ENCODE peak calls at places on chromosomes 6 and 20, in five cellular contexts. One of them, this sample, is unnamed.

GRCh38 chr6:113221850-113222249 is 635.3 kb upstream of the MARCKS start:
- DNase-seq in uterus: no peak
- DNase-seq in cardiac fibroblast: no peak
- DNase-seq in OCI-LY7: no peak
- DNase-seq in fibroblast of lung: no peak
- DNase-seq in this sample: no peak

GRCh38 chr6:116268589-116269293 is 11.0 kb downstream of the TSPYL1 start:
- DNase-seq in uterus: no peak
- DNase-seq in cardiac fibroblast: peak; percentile 86
- DNase-seq in OCI-LY7: peak; percentile 77
- DNase-seq in fibroblast of lung: peak; percentile 90
- DNase-seq in this sample: peak; percentile 42

GRCh38 chr6:122184260-122184934 is 215.1 kb upstream of the HSF2 start:
- DNase-seq in uterus: no peak
- DNase-seq in cardiac fibroblast: peak; percentile 42
- DNase-seq in OCI-LY7: no peak
- DNase-seq in fibroblast of lung: peak; percentile 65
- DNase-seq in this sample: no peak

GRCh38 chr20:33862709-33863403 is 51.7 kb downstream of the CHMP4B start:
- DNase-seq in uterus: peak; percentile 49
- DNase-seq in cardiac fibroblast: peak; percentile 87
- DNase-seq in OCI-LY7: peak; percentile 90
- DNase-seq in fibroblast of lung: peak; percentile 67
- DNase-seq in this sample: no peak

GRCh38 chr20:53917145-53918009 is 153.0 kb downstream of the BCAS1 start:
- DNase-seq in uterus: peak; percentile 56
- DNase-seq in cardiac fibroblast: peak; percentile 92
- DNase-seq in OCI-LY7: no peak
- DNase-seq in fibroblast of lung: peak; percentile 42
- DNase-seq in this sample: no peak

GRCh38 chr6:167786859-167787675 is 39.6 kb upstream of the AFDN start:
- DNase-seq in uterus: no peak
- DNase-seq in cardiac fibroblast: no peak
- DNase-seq in OCI-LY7: no peak
- DNase-seq in fibroblast of lung: no peak
- DNase-seq in this sample: no peak

GRCh38 chr6:82525775-82526515 is 162.3 kb downstream of the TPBG start:
- DNase-seq in uterus: no peak
- DNase-seq in cardiac fibroblast: no peak
- DNase-seq in OCI-LY7: no peak
- DNase-seq in fibroblast of lung: no peak
- DNase-seq in this sample: no peak

GRCh38 chr6:127458190-127458589 is 999 bp downstream of the KIAA0408 start:
- DNase-seq in uterus: no peak
- DNase-seq in cardiac fibroblast: no peak
- DNase-seq in OCI-LY7: no peak
- DNase-seq in fibroblast of lung: no peak
- DNase-seq in this sample: no peak

GRCh38 chr6:166437661-166438060 is 54.9 kb upstream of the MPC1 start:
- DNase-seq in uterus: no peak
- DNase-seq in cardiac fibroblast: no peak
- DNase-seq in OCI-LY7: no peak
- DNase-seq in fibroblast of lung: no peak
- DNase-seq in this sample: no peak

DNA sequence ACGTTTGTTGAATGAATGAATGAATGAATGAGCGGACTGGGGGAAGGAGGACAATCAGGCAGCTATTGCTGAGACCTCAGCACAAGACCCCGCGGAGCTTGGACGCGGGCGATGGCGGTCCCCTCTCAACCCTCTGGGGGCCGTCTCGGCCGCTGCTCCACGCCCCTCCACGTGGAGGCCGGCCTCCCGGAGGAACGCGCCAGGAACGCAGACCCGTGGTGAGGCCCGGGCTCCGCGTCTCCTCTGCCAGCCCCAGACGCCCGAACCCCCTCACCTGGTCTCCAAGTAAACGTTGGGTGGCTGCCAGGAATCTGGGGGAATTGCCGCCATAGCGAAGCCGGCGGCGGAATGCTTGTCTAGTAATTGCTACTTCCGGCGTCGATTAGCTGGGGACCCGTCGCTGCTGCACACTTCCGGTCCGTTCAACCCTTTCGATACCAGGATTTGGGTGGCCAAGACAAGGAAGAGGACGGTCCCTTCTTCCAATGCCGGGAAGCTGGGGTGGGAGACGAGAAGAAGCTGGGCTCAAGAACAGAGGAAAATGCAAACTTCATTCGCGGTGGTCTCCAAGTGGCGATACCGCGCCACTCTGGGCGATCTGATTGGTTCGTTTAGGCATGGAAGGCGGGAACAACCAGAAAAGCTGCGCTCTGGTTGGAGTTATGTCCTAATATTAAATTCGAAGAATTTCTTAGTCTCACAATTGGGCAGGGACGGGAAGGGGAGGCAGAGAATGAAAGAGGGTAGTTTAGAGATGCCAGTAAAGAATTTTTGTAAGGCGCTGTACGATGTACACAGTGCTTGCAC is at the start of gene PPIL1:
- DNase-seq in uterus: peak; percentile 81
- DNase-seq in cardiac fibroblast: peak; percentile 92
- DNase-seq in OCI-LY7: peak; percentile 94
- DNase-seq in fibroblast of lung: peak; percentile 94
- DNase-seq in this sample: peak; percentile 47
- TF ChIP-seq CTCF in uterus: no peak
- TF ChIP-seq CTCF in cardiac fibroblast: no peak
- TF ChIP-seq CTCF in OCI-LY7: peak; percentile 15
- TF ChIP-seq CTCF in fibroblast of lung: no peak
- TF ChIP-seq CTCF in this sample: no peak

GRCh38 chr6:11279213-11279780 is 46.8 kb upstream of the NEDD9 start:
- DNase-seq in uterus: peak; percentile 54
- DNase-seq in cardiac fibroblast: no peak
- DNase-seq in OCI-LY7: no peak
- DNase-seq in fibroblast of lung: peak; percentile 37
- DNase-seq in this sample: no peak
- H3K4me3 ChIP-seq in uterus: no peak overlapping the region
- H3K4me3 ChIP-seq in cardiac fibroblast: no peak overlapping the region
- H3K4me3 ChIP-seq in OCI-LY7: no peak overlapping the region
- H3K4me3 ChIP-seq in fibroblast of lung: no peak overlapping the region
- H3K4me3 ChIP-seq in this sample: no peak overlapping the region

GRCh38 chr6:7544597-7544996 is 3.1 kb downstream of the DSP start:
- DNase-seq in uterus: no peak
- DNase-seq in cardiac fibroblast: no peak
- DNase-seq in OCI-LY7: no peak
- DNase-seq in fibroblast of lung: no peak
- DNase-seq in this sample: no peak
- TF ChIP-seq CTCF in uterus: no peak
- TF ChIP-seq CTCF in cardiac fibroblast: no peak
- TF ChIP-seq CTCF in OCI-LY7: no peak
- TF ChIP-seq CTCF in fibroblast of lung: no peak
- TF ChIP-seq CTCF in this sample: no peak

DNA sequence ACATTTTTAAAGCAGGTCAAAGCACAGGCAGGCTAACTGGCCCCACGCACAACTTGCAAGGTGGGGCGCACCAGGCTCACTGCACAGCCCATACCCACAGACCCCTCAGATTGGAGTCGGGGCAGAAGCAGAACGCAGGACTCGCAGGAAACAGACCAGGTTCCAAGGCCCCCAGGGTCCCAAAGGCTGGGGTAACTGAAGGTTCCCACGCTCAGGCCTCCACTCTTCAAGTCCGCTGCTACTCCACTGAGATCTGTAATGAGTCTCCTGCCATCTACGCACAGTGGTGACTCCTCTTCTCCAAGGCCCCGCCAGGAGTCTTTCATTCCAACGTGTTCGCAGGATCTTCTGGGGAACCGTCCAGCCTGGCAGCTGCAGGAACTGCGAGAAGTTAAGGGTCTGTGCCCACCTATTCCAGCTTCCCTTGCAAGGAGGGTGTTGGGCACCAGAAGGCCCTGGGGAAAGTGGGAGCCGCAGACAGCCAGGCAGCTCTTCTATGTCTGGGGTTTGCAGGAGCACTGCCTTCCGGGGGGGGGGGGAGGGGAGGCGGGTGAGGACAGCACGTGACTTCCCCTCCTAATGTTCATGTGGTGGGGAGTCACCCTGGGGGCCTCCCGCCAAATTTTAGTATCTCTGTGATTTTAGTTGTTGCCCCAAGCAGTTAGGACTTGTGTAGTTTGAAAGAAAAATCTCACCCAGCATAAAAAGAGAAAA is 2.0 kb upstream of the TAF4 start:
- DNase-seq in uterus: no peak
- DNase-seq in cardiac fibroblast: no peak
- DNase-seq in OCI-LY7: peak; percentile 39
- DNase-seq in fibroblast of lung: no peak
- DNase-seq in this sample: no peak
- H3K4me3 ChIP-seq in uterus: no peak overlapping the region
- H3K4me3 ChIP-seq in cardiac fibroblast: no peak overlapping the region
- H3K4me3 ChIP-seq in OCI-LY7: peak overlapping the region; percentile 73
- H3K4me3 ChIP-seq in fibroblast of lung: no peak overlapping the region
- H3K4me3 ChIP-seq in this sample: no peak overlapping the region

DNA sequence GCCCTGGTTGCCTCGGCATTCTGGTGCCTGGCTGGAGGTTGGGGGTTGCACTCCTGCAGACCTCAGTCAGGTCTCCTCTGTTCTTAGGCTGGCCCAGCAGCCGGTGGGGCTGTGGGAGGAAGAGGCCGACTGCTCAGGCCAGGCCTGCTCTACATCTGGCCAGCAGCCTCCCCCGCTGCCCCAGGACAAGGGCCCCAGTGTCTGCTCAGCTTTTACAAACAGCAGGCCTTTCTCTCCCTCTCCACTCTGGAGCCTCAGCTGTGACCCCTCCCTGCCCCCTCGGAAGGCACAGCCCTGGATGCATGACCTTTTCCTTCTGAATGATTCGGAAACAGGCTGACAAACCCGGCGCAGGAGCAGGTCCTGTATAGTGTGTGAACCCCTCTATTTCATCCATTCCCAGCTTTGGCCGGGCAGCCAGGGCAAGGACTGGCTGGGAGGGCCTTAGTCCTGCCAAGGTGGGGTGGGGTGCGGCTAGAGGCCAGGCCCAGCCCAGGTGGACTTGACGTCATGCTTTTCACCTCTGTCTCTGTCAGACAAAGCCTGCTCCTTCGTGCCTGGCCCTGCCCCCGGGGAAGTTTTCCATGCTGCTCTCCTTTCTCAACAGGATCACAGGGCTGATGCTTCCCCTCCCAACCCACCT is 10.2 kb upstream of the ITPR3 start:
- DNase-seq in uterus: peak; percentile 36
- DNase-seq in cardiac fibroblast: peak; percentile 48
- DNase-seq in OCI-LY7: no peak
- DNase-seq in fibroblast of lung: no peak
- DNase-seq in this sample: no peak
- TF ChIP-seq CTCF in uterus: no peak
- TF ChIP-seq CTCF in cardiac fibroblast: no peak
- TF ChIP-seq CTCF in OCI-LY7: no peak
- TF ChIP-seq CTCF in fibroblast of lung: no peak
- TF ChIP-seq CTCF in this sample: no peak

GRCh38 chr6:27158316-27158643 is 89.2 kb upstream of the PRSS16 start:
- DNase-seq in uterus: no peak
- DNase-seq in cardiac fibroblast: no peak
- DNase-seq in OCI-LY7: no peak
- DNase-seq in fibroblast of lung: no peak
- DNase-seq in this sample: no peak

GRCh38 chr6:27159725-27160124 is 87.8 kb upstream of the PRSS16 start:
- DNase-seq in uterus: no peak
- DNase-seq in cardiac fibroblast: no peak
- DNase-seq in OCI-LY7: no peak
- DNase-seq in fibroblast of lung: no peak
- DNase-seq in this sample: no peak

GRCh38 chr6:27156874-27157460 is 90.5 kb upstream of the PRSS16 start:
- DNase-seq in uterus: no peak
- DNase-seq in cardiac fibroblast: no peak
- DNase-seq in OCI-LY7: no peak
- DNase-seq in fibroblast of lung: no peak
- DNase-seq in this sample: no peak

GRCh38 chr6:27154696-27155095 is 92.8 kb upstream of the PRSS16 start:
- DNase-seq in uterus: no peak
- DNase-seq in cardiac fibroblast: no peak
- DNase-seq in OCI-LY7: no peak
- DNase-seq in fibroblast of lung: no peak
- DNase-seq in this sample: no peak

GRCh38 chr6:27157461-27158315 is 89.8 kb upstream of the PRSS16 start:
- DNase-seq in uterus: peak; percentile 74
- DNase-seq in cardiac fibroblast: peak; percentile 67
- DNase-seq in OCI-LY7: peak; percentile 61
- DNase-seq in fibroblast of lung: peak; percentile 68
- DNase-seq in this sample: peak; percentile 40
- H3K4me3 ChIP-seq in uterus: peak overlapping the region; percentile 45
- H3K4me3 ChIP-seq in cardiac fibroblast: peak overlapping the region; percentile 58
- H3K4me3 ChIP-seq in OCI-LY7: peak overlapping the region; percentile 56
- H3K4me3 ChIP-seq in fibroblast of lung: peak overlapping the region; percentile 66
- H3K4me3 ChIP-seq in this sample: peak overlapping the region; percentile 59

GRCh38 chr20:21693322-21693721 is 12.1 kb upstream of the PAX1 start:
- DNase-seq in uterus: no peak
- DNase-seq in cardiac fibroblast: no peak
- DNase-seq in OCI-LY7: peak; percentile 19
- DNase-seq in fibroblast of lung: no peak
- DNase-seq in this sample: no peak
- TF ChIP-seq CTCF in uterus: no peak
- TF ChIP-seq CTCF in cardiac fibroblast: no peak
- TF ChIP-seq CTCF in OCI-LY7: peak; percentile 76
- TF ChIP-seq CTCF in fibroblast of lung: no peak
- TF ChIP-seq CTCF in this sample: no peak

DNA sequence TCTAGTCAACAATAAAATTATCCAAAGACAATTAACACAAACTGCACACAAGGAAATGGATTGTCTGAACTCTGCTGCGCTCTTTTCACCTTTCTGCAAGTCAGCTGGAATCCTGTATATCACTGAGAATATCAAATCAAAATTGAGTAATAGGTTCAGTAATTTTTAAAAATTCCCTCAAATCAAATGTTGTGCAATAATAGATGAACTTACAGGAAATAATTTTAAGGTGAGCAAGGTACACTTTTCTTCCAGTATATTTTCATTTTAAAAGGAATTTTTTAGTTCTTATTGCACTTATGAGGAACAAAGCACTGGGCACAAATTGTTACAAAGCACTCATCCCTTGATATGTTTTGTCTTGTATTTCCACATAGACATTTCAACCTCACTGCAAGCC is 1.2 kb downstream of the SAYSD1 start:
- DNase-seq in uterus: no peak
- DNase-seq in cardiac fibroblast: no peak
- DNase-seq in OCI-LY7: no peak
- DNase-seq in fibroblast of lung: no peak
- DNase-seq in this sample: no peak
- H3K4me3 ChIP-seq in uterus: peak overlapping the region; percentile 80
- H3K4me3 ChIP-seq in cardiac fibroblast: no peak overlapping the region
- H3K4me3 ChIP-seq in OCI-LY7: peak overlapping the region; percentile 72
- H3K4me3 ChIP-seq in fibroblast of lung: peak overlapping the region; percentile 83
- H3K4me3 ChIP-seq in this sample: no peak overlapping the region